ENCODE peak calls at places on chromosomes 5 and 9, in five cellular contexts. R is mammary epithelial cell, Z is endodermal cell, I is aorta, S is GM23338. A is an unnamed sample.

GRCh38 chr5:168209987-168210386 is 81.5 kb upstream of the WWC1 start:
- DNase-seq in R (no peak), Z (no peak), I (no peak), S (no peak), A (no peak)

GRCh38 chr9:466749-467148 is 252.1 kb downstream of the DOCK8 start:
- DNase-seq in R (no peak), Z (no peak), I (no peak), S (no peak), A (no peak)

GRCh38 chr9:6680797-6681146 is 35.2 kb upstream of the GLDC start:
- DNase-seq in R (no peak), Z (no peak), I (peak), S (peak), A (no peak)

GRCh38 chr5:139742173-139742903 is 53.3 kb upstream of the PSD2 start:
- DNase-seq in R (no peak), Z (peak), I (no peak), S (no peak), A (no peak)

GRCh38 chr9:130531670-130532069 is 47.7 kb upstream of the FUBP3 start:
- DNase-seq in R (no peak), Z (no peak), I (no peak), S (no peak), A (no peak)

GRCh38 chr9:131107760-131108159 is 11.4 kb downstream of the AIF1L start:
- DNase-seq in R (no peak), Z (no peak), I (no peak), S (no peak), A (no peak)

GRCh38 chr5:78907255-78907886 is 77.7 kb downstream of the ARSB start:
- DNase-seq in R (peak), Z (no peak), I (peak), S (no peak), A (no peak)

GRCh38 chr5:73229271-73229670 is 56.3 kb downstream of the TMEM174 start:
- DNase-seq in R (peak), Z (no peak), I (no peak), S (no peak), A (no peak)

GRCh38 chr9:69400470-69400869 is 75.5 kb downstream of the ENTREP1 start:
- DNase-seq in R (no peak), Z (no peak), I (no peak), S (no peak), A (no peak)

GRCh38 chr5:107814183-107814582 is 143.4 kb upstream of the EFNA5 start:
- DNase-seq in R (no peak), Z (no peak), I (no peak), S (no peak), A (no peak)

GRCh38 chr9:75826292-75826691 is 64.2 kb upstream of the PCSK5 start:
- DNase-seq in R (no peak), Z (no peak), I (no peak), S (no peak), A (no peak)

GRCh38 chr5:62627121-62627520 is 48.5 kb downstream of the LRRC70 start:
- DNase-seq in R (no peak), Z (no peak), I (no peak), S (peak), A (no peak)

GRCh38 chr9:129458663-129459549 is 162.0 kb downstream of the C9orf50 start:
- DNase-seq in R (no peak), Z (peak), I (peak), S (peak), A (no peak)

GRCh38 chr5:139147743-139148079 is 50.5 kb downstream of the SIL1 start:
- DNase-seq in R (peak), Z (no peak), I (peak), S (no peak), A (no peak)

GRCh38 chr9:86614871-86615849 is 260.9 kb upstream of the TUT7 start:
- DNase-seq in R (peak), Z (peak), I (no peak), S (peak), A (no peak)

GRCh38 chr9:36961568-36962360 is 72.3 kb downstream of the PAX5 start:
- DNase-seq in R (no peak), Z (peak), I (no peak), S (peak), A (no peak)

GRCh38 chr5:96783326-96783725 is 24.4 kb downstream of the ERAP1 start:
- DNase-seq in R (no peak), Z (no peak), I (no peak), S (no peak), A (no peak)

GRCh38 chr9:129405089-129405830 is 215.6 kb downstream of the C9orf50 start:
- DNase-seq in R (no peak), Z (no peak), I (peak), S (no peak), A (no peak)

GRCh38 chr5:178115136-178115834 is 2.0 kb downstream of the N4BP3 start:
- DNase-seq in R (no peak), Z (peak), I (no peak), S (peak), A (no peak)

GRCh38 chr9:34157308-34157707 is 21.5 kb upstream of the UBAP1 start:
- DNase-seq in R (no peak), Z (no peak), I (no peak), S (no peak), A (no peak)

GRCh38 chr9:34158362-34158869 is 20.4 kb upstream of the UBAP1 start:
- DNase-seq in R (peak), Z (no peak), I (no peak), S (no peak), A (peak)

GRCh38 chr9:34163439-34163838 is 15.4 kb upstream of the UBAP1 start:
- DNase-seq in R (peak), Z (no peak), I (no peak), S (no peak), A (peak)

GRCh38 chr9:34154052-34154451 is 24.8 kb upstream of the UBAP1 start:
- DNase-seq in R (no peak), Z (no peak), I (no peak), S (peak), A (no peak)

GRCh38 chr9:34157898-34158297 is 20.9 kb upstream of the UBAP1 start:
- DNase-seq in R (no peak), Z (no peak), I (no peak), S (no peak), A (no peak)
- H3K27ac ChIP-seq in R (no peak), Z (no peak), I (no peak), S (no peak), A (peak)

GRCh38 chr9:114177423-114178064 is 22.2 kb downstream of the COL27A1 start:
- DNase-seq in R (peak), Z (no peak), I (no peak), S (no peak), A (no peak)

GRCh38 chr9:114176601-114177295 is 21.4 kb downstream of the COL27A1 start:
- DNase-seq in R (no peak), Z (no peak), I (no peak), S (no peak), A (no peak)

GRCh38 chr9:114179516-114179915 is 24.2 kb downstream of the COL27A1 start:
- DNase-seq in R (no peak), Z (no peak), I (no peak), S (no peak), A (no peak)

GRCh38 chr9:114178756-114179450 is 23.6 kb downstream of the COL27A1 start:
- DNase-seq in R (no peak), Z (no peak), I (peak), S (no peak), A (no peak)

DNA sequence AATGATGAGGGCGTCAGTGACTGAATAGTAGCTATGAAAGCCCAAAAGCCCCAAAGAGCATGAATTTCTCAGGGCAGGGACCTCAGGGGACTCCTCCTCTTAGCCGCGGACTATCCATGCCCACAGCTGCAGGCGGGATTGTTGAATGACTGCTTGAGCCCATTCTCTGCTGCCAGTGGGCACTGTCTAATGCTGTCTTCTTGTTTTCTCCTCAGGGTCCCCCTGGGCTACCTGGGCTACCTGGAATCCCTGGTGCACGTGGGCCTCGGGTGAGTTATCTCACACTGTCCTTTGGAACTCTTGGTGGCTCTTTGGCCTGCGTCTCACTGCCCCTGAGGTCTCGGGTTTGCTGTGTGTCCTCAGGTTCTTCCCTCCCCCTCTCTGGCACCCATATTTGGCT is 22.7 kb downstream of the COL27A1 start:
- DNase-seq in R (no peak), Z (no peak), I (no peak), S (no peak), A (no peak)
- H3K27ac ChIP-seq in R (no peak), Z (no peak), I (peak), S (no peak), A (no peak)

GRCh38 chr9:126411948-126412284 is 85.3 kb downstream of the MVB12B start:
- DNase-seq in R (no peak), Z (no peak), I (no peak), S (no peak), A (no peak)

GRCh38 chr9:126410229-126410628 is 83.6 kb downstream of the MVB12B start:
- DNase-seq in R (no peak), Z (no peak), I (no peak), S (no peak), A (no peak)

GRCh38 chr9:126413470-126414051 is 86.9 kb downstream of the MVB12B start:
- DNase-seq in R (no peak), Z (no peak), I (no peak), S (no peak), A (no peak)

GRCh38 chr9:126412945-126413344 is 86.3 kb downstream of the MVB12B start:
- DNase-seq in R (no peak), Z (no peak), I (no peak), S (no peak), A (no peak)

GRCh38 chr9:126411225-126411947 is 84.8 kb downstream of the MVB12B start:
- DNase-seq in R (peak), Z (no peak), I (no peak), S (no peak), A (peak)
- H3K27ac ChIP-seq in R (peak), Z (no peak), I (no peak), S (no peak), A (peak)

GRCh38 chr5:9382511-9382910 is 163.4 kb downstream of the SEMA5A start:
- DNase-seq in R (no peak), Z (no peak), I (no peak), S (no peak), A (no peak)
- H3K27ac ChIP-seq in R (no peak), Z (no peak), I (no peak), S (no peak), A (no peak)

A was measured in epithelial cell of prostate.